ENCODE peak calls at places on chromosomes 4 and X, in four cellular contexts. G is HepG2, H is GM12878, D is K562. Y is an unnamed sample.

GRCh38 chrX:149002320-149002719 is 501.9 kb downstream of the AFF2 start:
- DNase-seq in G (no peak), H (no peak), D (no peak), Y (no peak)

GRCh38 chr4:37528161-37528560 is 158.0 kb downstream of the RELL1 start:
- DNase-seq in D (no peak), H (no peak), G (peak), Y (no peak)

GRCh38 chrX:84187501-84188319 is at the start of gene RPS6KA6:
- DNase-seq in H (no peak), D (no peak), G (no peak), Y (peak)

GRCh38 chr4:7306566-7306965 is 114.2 kb downstream of the SORCS2 start:
- DNase-seq in D (no peak), G (no peak), H (no peak), Y (no peak)

GRCh38 chrX:97266406-97267121 is 382.9 kb downstream of the RPA4 start:
- DNase-seq in D (no peak), H (no peak), G (no peak), Y (no peak)

GRCh38 chrX:140701480-140701879 is 8.1 kb upstream of the LINC00632 start:
- DNase-seq in H (no peak), D (no peak), G (no peak), Y (no peak)

GRCh38 chrX:1391370-1391706 is 575 bp downstream of the SLC25A6 start:
- DNase-seq in H (peak), G (peak), D (peak), Y (no peak)

GRCh38 chrX:57573754-57574153 is 18.1 kb upstream of the ZXDB start:
- DNase-seq in H (no peak), D (no peak), G (no peak), Y (no peak)

GRCh38 chrX:137427813-137428212 is 138.1 kb upstream of the ZIC3 start:
- DNase-seq in G (no peak), H (no peak), D (no peak), Y (peak)

GRCh38 chrX:1521459-1521956 is 15.5 kb downstream of the P2RY8 start:
- DNase-seq in D (no peak), H (peak), G (peak), Y (peak)

GRCh38 chrX:71540801-71541545 is 8.1 kb downstream of the OGT start:
- DNase-seq in H (no peak), G (no peak), D (no peak), Y (no peak)

GRCh38 chr4:39821951-39822350 is 124.0 kb downstream of the UBE2K start:
- DNase-seq in H (no peak), G (no peak), D (no peak), Y (no peak)

GRCh38 chrX:13029341-13029740 is 15.1 kb downstream of the FAM9C start:
- DNase-seq in D (no peak), G (no peak), H (no peak), Y (peak)

GRCh38 chrX:10327651-10328050 is 170.9 kb downstream of the CLCN4 start:
- DNase-seq in D (no peak), H (no peak), G (peak), Y (peak)

GRCh38 chr4:39037491-39037825 is 5.2 kb upstream of the TMEM156 start:
- DNase-seq in H (no peak), D (no peak), G (no peak), Y (peak)

GRCh38 chr4:144646523-144647094 is 653 bp downstream of the HHIP start:
- DNase-seq in H (no peak), G (no peak), D (no peak), Y (peak)

GRCh38 chrX:38275615-38276014 is 51.7 kb downstream of the RPGR start:
- DNase-seq in G (peak), H (peak), D (no peak), Y (peak)

DNA sequence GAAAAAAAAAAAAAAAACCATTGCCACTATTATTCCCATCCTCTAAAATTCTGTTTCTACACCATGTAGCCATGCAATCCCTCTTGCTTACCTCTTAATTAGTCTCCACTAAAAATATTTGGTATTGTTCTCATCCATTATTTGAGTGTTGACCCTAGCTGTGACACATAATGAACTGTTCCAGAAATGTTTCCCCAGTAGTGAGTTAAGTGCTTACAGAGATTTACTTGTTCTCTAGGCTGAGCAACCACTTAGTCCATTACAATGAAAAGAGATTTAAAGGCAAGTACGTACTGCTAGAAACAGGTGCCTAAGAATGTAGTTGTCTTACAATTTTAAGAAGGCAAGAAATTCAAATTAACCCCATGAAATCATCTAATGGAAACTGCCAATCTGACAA is 112.7 kb upstream of the PTPN13 start:
- DNase-seq in H (no peak), G (no peak), D (no peak), Y (no peak)
- TF ChIP-seq CHD4 in H (no peak), G (no peak), D (no peak), Y (no peak)

DNA sequence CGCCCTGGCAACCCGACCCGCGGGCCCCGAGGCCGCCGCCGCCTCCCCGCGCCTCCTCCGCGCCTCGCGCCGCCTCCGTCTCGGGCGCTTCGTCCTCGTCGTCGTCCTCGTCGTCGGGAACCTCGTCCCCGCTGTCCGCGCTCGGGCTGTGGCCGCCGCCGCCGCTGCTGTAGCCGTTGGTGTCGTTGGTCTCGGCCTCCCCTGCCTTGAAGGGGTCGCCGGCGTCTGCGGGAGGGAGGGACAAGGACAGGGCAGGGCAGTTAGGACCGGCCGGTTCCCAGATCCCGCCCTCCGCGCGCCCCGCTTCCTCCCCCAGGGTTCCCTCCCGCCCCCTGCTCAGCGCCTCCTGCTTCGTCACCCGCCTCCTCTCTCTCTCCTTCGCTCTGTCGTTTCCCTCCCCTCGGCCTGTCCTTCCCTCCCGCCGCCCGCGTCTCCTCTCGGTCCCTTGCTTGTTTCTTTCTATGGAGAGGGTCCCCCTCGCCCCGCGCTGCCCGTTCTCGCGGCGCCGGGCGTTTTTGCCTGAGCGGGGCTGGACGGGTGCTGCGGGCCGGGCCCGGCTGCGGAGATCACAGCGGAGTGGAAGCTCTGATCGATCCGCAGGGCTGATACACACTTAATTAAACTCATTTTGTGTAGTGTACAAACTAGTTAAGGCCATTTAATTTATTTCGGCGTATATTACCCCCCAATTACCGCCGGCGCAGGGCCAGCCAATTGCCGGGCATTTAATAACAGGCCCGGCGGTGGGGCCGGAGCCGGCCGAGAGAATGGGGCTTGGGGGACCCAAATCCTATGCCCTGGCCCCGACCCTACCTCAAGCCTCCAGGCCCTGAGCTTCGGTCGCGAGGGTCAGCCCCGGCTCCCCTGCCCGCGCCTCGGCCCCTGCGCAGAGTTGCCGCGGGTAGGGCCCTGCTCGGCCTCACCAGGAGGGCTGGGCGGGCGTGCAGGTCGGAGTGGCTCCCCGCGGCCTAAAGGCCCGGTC is 2.4 kb downstream of the NKX1-1 start:
- DNase-seq in G (no peak), D (no peak), H (no peak), Y (no peak)
- TF ChIP-seq CHD2 in G (no peak), D (no peak), H (no peak), Y (no peak)

GRCh38 chr4:80321341-80321740 is 14.2 kb upstream of the CFAP299 start:
- DNase-seq in G (no peak), D (no peak), H (no peak), Y (no peak)

GRCh38 chr4:80322716-80323115 is 12.8 kb upstream of the CFAP299 start:
- DNase-seq in H (no peak), G (no peak), D (no peak), Y (no peak)

GRCh38 chr4:80324171-80324570 is 11.4 kb upstream of the CFAP299 start:
- DNase-seq in D (no peak), G (no peak), H (no peak), Y (no peak)

GRCh38 chr4:80321776-80322175 is 13.8 kb upstream of the CFAP299 start:
- DNase-seq in G (no peak), H (no peak), D (no peak), Y (no peak)
- TF ChIP-seq RAD21 in G (no peak), H (no peak), D (no peak), Y (no peak)

GRCh38 chr4:41144812-41145211 is 69.5 kb downstream of the APBB2 start:
- DNase-seq in H (no peak), D (no peak), G (peak), Y (no peak)

GRCh38 chr4:41145571-41146078 is 68.7 kb downstream of the APBB2 start:
- DNase-seq in G (peak), H (peak), D (no peak), Y (no peak)

GRCh38 chr4:41146196-41146595 is 68.1 kb downstream of the APBB2 start:
- DNase-seq in D (no peak), H (no peak), G (no peak), Y (no peak)

GRCh38 chr4:41148292-41148691 is 66.0 kb downstream of the APBB2 start:
- DNase-seq in D (no peak), G (no peak), H (no peak), Y (no peak)

DNA sequence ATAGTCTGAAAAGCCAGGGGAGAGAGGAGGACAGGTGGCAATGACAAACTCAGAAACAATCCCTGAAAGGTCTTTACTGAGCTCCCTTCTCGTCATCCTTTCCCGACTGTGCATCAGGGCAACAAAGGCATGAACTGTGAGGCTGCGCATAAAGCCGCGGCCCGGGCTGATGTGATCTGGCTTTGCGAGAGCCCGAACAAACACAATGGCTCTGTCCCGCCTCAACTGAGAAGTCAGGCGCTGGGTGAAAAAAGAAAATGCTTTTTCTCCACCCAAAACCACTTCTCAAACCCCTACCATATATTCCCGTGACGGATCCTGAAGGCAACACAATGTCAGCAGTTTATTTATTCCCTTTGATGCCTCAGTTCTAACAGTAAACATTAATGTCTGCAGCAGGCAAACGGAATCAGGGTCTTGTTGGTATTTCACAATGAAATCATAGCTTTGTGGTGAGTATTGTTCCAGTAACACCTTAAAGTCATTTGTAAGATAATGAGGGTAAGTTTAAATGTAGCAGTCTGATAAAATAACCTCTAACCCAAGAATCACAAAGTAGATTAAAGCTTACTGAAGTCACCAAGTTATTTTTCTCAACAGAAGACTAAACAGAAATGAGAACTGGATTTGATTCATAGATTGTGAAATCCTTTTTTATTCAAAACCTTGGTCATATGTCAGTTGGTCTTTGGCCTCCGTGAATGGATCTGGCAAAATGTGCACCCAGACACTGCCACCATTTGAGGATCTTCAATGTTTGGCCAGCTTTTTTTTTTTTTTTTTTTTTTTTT is 67.4 kb downstream of the APBB2 start:
- DNase-seq in D (no peak), H (no peak), G (no peak), Y (no peak)
- TF ChIP-seq CHD4 in D (no peak), H (no peak), G (no peak), Y (no peak)

Y was measured in A549.